ENCODE peak calls at places on chromosomes 12 and 14, in four cellular contexts. One of them, this sample, is unnamed.

GRCh38 chr14:63893701-63894458 is 41.1 kb downstream of the SYNE2 start:
- DNase-seq in WTC11: no peak
- DNase-seq in HepG2: no peak
- DNase-seq in GM12878: no peak
- DNase-seq in this sample: no peak

GRCh38 chr12:5441497-5442236 is 9.8 kb downstream of the NTF3 start:
- DNase-seq in WTC11: no peak
- DNase-seq in HepG2: no peak
- DNase-seq in GM12878: no peak
- DNase-seq in this sample: no peak

GRCh38 chr12:116164263-116164817 is 113.2 kb downstream of the MED13L start:
- DNase-seq in WTC11: no peak
- DNase-seq in HepG2: no peak
- DNase-seq in GM12878: no peak
- DNase-seq in this sample: peak; percentile 27

GRCh38 chr14:74604896-74605295 is 7.1 kb downstream of the LTBP2 start:
- DNase-seq in WTC11: no peak
- DNase-seq in HepG2: no peak
- DNase-seq in GM12878: no peak
- DNase-seq in this sample: no peak

GRCh38 chr12:104870797-104871196 is 87.3 kb downstream of the SLC41A2 start:
- DNase-seq in WTC11: no peak
- DNase-seq in HepG2: no peak
- DNase-seq in GM12878: peak; percentile 50
- DNase-seq in this sample: no peak

GRCh38 chr12:51399893-51400292 is 8.7 kb upstream of the GALNT6 start:
- DNase-seq in WTC11: no peak
- DNase-seq in HepG2: peak; percentile 35
- DNase-seq in GM12878: no peak
- DNase-seq in this sample: no peak

GRCh38 chr14:60356921-60357550 is 108.0 kb downstream of the PPM1A start:
- DNase-seq in WTC11: peak; percentile 41
- DNase-seq in HepG2: no peak
- DNase-seq in GM12878: no peak
- DNase-seq in this sample: no peak

GRCh38 chr14:74909501-74909900 is 13.6 kb downstream of the RPS6KL1 start:
- DNase-seq in WTC11: no peak
- DNase-seq in HepG2: no peak
- DNase-seq in GM12878: no peak
- DNase-seq in this sample: no peak

GRCh38 chr12:132379996-132380395 is 50.6 kb upstream of the GALNT9 start:
- DNase-seq in WTC11: no peak
- DNase-seq in HepG2: no peak
- DNase-seq in GM12878: no peak
- DNase-seq in this sample: no peak

GRCh38 chr12:59632408-59632807 is 36.6 kb downstream of the SLC16A7 start:
- DNase-seq in WTC11: no peak
- DNase-seq in HepG2: no peak
- DNase-seq in GM12878: no peak
- DNase-seq in this sample: no peak

GRCh38 chr12:63306476-63306875 is 155.5 kb upstream of the AVPR1A start:
- DNase-seq in WTC11: no peak
- DNase-seq in HepG2: no peak
- DNase-seq in GM12878: no peak
- DNase-seq in this sample: no peak

GRCh38 chr12:99983721-99984258 is 946 bp downstream of the ANKS1B start:
- DNase-seq in WTC11: no peak
- DNase-seq in HepG2: no peak
- DNase-seq in GM12878: no peak
- DNase-seq in this sample: no peak

GRCh38 chr14:55908071-55908470 is 210.1 kb upstream of the PELI2 start:
- DNase-seq in WTC11: no peak
- DNase-seq in HepG2: no peak
- DNase-seq in GM12878: no peak
- DNase-seq in this sample: no peak

GRCh38 chr12:42483534-42483857 is 106.0 kb downstream of the PRICKLE1 start:
- DNase-seq in WTC11: no peak
- DNase-seq in HepG2: no peak
- DNase-seq in GM12878: no peak
- DNase-seq in this sample: peak; percentile 51

GRCh38 chr14:98956616-98957015 is 315.4 kb downstream of the BCL11B start:
- DNase-seq in WTC11: no peak
- DNase-seq in HepG2: no peak
- DNase-seq in GM12878: no peak
- DNase-seq in this sample: no peak

GRCh38 chr14:73753887-73754880 is 40.0 kb upstream of the PNMA1 start:
- DNase-seq in WTC11: no peak
- DNase-seq in HepG2: no peak
- DNase-seq in GM12878: peak; percentile 61
- DNase-seq in this sample: no peak

GRCh38 chr12:43332977-43333649 is 218.9 kb downstream of the ADAMTS20 start:
- DNase-seq in WTC11: no peak
- DNase-seq in HepG2: no peak
- DNase-seq in GM12878: no peak
- DNase-seq in this sample: no peak

GRCh38 chr12:23028158-23028802 is 403.3 kb downstream of the ETNK1 start:
- DNase-seq in WTC11: no peak
- DNase-seq in HepG2: no peak
- DNase-seq in GM12878: no peak
- DNase-seq in this sample: no peak

GRCh38 chr12:54950071-54950727 is 34.4 kb downstream of the TESPA1 start:
- DNase-seq in WTC11: no peak
- DNase-seq in HepG2: no peak
- DNase-seq in GM12878: no peak
- DNase-seq in this sample: no peak

GRCh38 chr12:131074221-131075083 is 120.7 kb downstream of the ADGRD1 start:
- DNase-seq in WTC11: no peak
- DNase-seq in HepG2: no peak
- DNase-seq in GM12878: no peak
- DNase-seq in this sample: no peak

GRCh38 chr12:7483343-7483742 is 20.2 kb downstream of the CD163 start:
- DNase-seq in WTC11: no peak
- DNase-seq in HepG2: no peak
- DNase-seq in GM12878: no peak
- DNase-seq in this sample: no peak

GRCh38 chr14:70052990-70053389 is 135.8 kb downstream of the SLC8A3 start:
- DNase-seq in WTC11: peak; percentile 57
- DNase-seq in HepG2: peak; percentile 38
- DNase-seq in GM12878: no peak
- DNase-seq in this sample: peak; percentile 20

GRCh38 chr14:57847096-57847495 is 18.8 kb downstream of the SLC35F4 start:
- DNase-seq in WTC11: no peak
- DNase-seq in HepG2: no peak
- DNase-seq in GM12878: no peak
- DNase-seq in this sample: no peak

GRCh38 chr12:2076196-2076570 is 23.4 kb downstream of the CACNA1C start:
- DNase-seq in WTC11: no peak
- DNase-seq in HepG2: no peak
- DNase-seq in GM12878: no peak
- DNase-seq in this sample: no peak

GRCh38 chr12:7241404-7242005 is 52.0 kb downstream of the PEX5 start:
- DNase-seq in WTC11: no peak
- DNase-seq in HepG2: no peak
- DNase-seq in GM12878: no peak
- DNase-seq in this sample: peak; percentile 78

GRCh38 chr12:53638057-53638456 is 11.9 kb upstream of the ATF7 start:
- DNase-seq in WTC11: no peak
- DNase-seq in HepG2: no peak
- DNase-seq in GM12878: no peak
- DNase-seq in this sample: no peak

GRCh38 chr12:44372259-44372658 is 503.9 kb downstream of the NELL2 start:
- DNase-seq in WTC11: no peak
- DNase-seq in HepG2: no peak
- DNase-seq in GM12878: no peak
- DNase-seq in this sample: no peak

GRCh38 chr14:95664546-95664945 is 21.7 kb upstream of the TCL1B start:
- DNase-seq in WTC11: no peak
- DNase-seq in HepG2: no peak
- DNase-seq in GM12878: no peak
- DNase-seq in this sample: no peak

GRCh38 chr14:42629553-42629952 is 1022.9 kb downstream of the LRFN5 start:
- DNase-seq in WTC11: no peak
- DNase-seq in HepG2: no peak
- DNase-seq in GM12878: no peak
- DNase-seq in this sample: no peak

GRCh38 chr14:42628591-42628990 is 1021.9 kb downstream of the LRFN5 start:
- DNase-seq in WTC11: no peak
- DNase-seq in HepG2: no peak
- DNase-seq in GM12878: no peak
- DNase-seq in this sample: no peak

GRCh38 chr14:42624980-42625761 is 1018.5 kb downstream of the LRFN5 start:
- DNase-seq in WTC11: no peak
- DNase-seq in HepG2: no peak
- DNase-seq in GM12878: no peak
- DNase-seq in this sample: no peak
- TF ChIP-seq CREM in WTC11: no peak
- TF ChIP-seq CREM in HepG2: no peak
- TF ChIP-seq CREM in GM12878: no peak
- TF ChIP-seq CREM in this sample: no peak

DNA sequence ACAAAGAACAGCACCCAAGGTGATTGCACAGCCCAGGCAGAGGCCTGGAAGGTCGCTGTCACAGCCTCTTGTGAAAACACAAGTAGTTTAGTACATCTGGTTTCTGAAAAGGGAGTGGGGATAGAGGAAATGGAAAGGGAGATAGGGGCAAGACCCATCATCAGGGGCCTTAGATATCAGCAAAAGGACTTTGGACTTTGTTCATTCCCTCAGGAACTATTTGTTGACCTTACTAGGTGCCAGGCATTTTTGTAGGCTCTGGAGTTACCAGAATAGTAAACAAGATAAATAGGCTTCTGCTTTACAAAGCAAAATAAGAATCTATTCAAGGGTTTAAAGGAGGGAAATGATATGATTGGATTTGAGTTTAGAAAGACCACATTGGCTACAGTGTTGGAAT is 199.4 kb upstream of the CDKN3 start:
- DNase-seq in WTC11: no peak
- DNase-seq in HepG2: peak; percentile 88
- DNase-seq in GM12878: no peak
- DNase-seq in this sample: no peak
- TF ChIP-seq CREM in WTC11: no peak
- TF ChIP-seq CREM in HepG2: no peak
- TF ChIP-seq CREM in GM12878: no peak
- TF ChIP-seq CREM in this sample: no peak

GRCh38 chr12:95368931-95369330 is 105.0 kb upstream of the METAP2 start:
- DNase-seq in WTC11: no peak
- DNase-seq in HepG2: no peak
- DNase-seq in GM12878: no peak
- DNase-seq in this sample: no peak
- TF ChIP-seq CREM in WTC11: no peak
- TF ChIP-seq CREM in HepG2: no peak
- TF ChIP-seq CREM in GM12878: no peak
- TF ChIP-seq CREM in this sample: no peak

GRCh38 chr14:100712490-100712889 is 14.2 kb upstream of the DLK1 start:
- DNase-seq in WTC11: no peak
- DNase-seq in HepG2: no peak
- DNase-seq in GM12878: no peak
- DNase-seq in this sample: no peak

GRCh38 chr14:100715332-100715731 is 11.4 kb upstream of the DLK1 start:
- DNase-seq in WTC11: no peak
- DNase-seq in HepG2: no peak
- DNase-seq in GM12878: no peak
- DNase-seq in this sample: no peak

GRCh38 chr14:100715803-100716202 is 10.9 kb upstream of the DLK1 start:
- DNase-seq in WTC11: no peak
- DNase-seq in HepG2: no peak
- DNase-seq in GM12878: no peak
- DNase-seq in this sample: no peak

GRCh38 chr14:100713720-100714119 is 13.0 kb upstream of the DLK1 start:
- DNase-seq in WTC11: no peak
- DNase-seq in HepG2: no peak
- DNase-seq in GM12878: no peak
- DNase-seq in this sample: no peak

GRCh38 chr14:100714205-100714781 is 12.4 kb upstream of the DLK1 start:
- DNase-seq in WTC11: no peak
- DNase-seq in HepG2: no peak
- DNase-seq in GM12878: no peak
- DNase-seq in this sample: peak; percentile 44
- TF ChIP-seq CREM in WTC11: no peak
- TF ChIP-seq CREM in HepG2: no peak
- TF ChIP-seq CREM in GM12878: no peak
- TF ChIP-seq CREM in this sample: no peak

GRCh38 chr14:36507847-36508417 is 12.1 kb downstream of the NKX2-1 start:
- DNase-seq in WTC11: no peak
- DNase-seq in HepG2: no peak
- DNase-seq in GM12878: no peak
- DNase-seq in this sample: no peak

GRCh38 chr14:36506732-36507614 is 13.1 kb downstream of the NKX2-1 start:
- DNase-seq in WTC11: no peak
- DNase-seq in HepG2: no peak
- DNase-seq in GM12878: no peak
- DNase-seq in this sample: no peak

GRCh38 chr14:36509056-36509917 is 10.7 kb downstream of the NKX2-1 start:
- DNase-seq in WTC11: no peak
- DNase-seq in HepG2: no peak
- DNase-seq in GM12878: no peak
- DNase-seq in this sample: no peak

GRCh38 chr14:36510078-36510799 is 9.8 kb downstream of the NKX2-1 start:
- DNase-seq in WTC11: peak; percentile 37
- DNase-seq in HepG2: no peak
- DNase-seq in GM12878: no peak
- DNase-seq in this sample: no peak

DNA sequence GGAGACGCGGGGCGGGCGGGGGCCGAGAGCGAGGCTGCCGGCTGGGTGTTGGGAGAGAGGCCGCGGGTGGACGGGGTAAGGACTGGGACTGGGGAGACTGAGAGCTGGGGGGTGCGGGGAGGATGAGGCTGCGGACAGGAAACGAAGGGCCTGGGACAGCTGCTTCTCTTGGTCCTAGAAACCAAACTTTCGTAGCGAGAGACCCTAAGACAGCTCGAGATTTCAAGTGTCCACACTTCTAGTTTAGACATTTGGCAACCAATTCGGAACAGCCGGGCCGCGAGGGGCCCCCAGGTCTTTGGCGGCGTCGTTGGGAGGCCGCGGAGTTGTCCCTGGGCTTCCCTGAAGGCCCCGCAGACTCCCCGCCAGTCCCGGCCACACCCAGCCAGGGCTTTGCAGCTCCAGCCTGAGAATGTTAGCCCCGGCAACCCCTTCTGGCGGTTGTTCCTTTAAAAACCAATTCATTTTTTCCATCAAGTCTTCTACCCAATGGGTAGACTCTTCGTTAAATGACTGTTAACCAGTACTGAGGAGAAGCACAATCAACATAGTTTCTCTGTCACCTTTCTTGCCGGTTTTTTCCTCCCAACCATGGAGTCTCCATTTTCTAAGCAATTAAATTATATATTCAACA is 11.5 kb downstream of the NKX2-1 start:
- DNase-seq in WTC11: peak; percentile 58
- DNase-seq in HepG2: no peak
- DNase-seq in GM12878: no peak
- DNase-seq in this sample: no peak
- TF ChIP-seq CREM in WTC11: no peak
- TF ChIP-seq CREM in HepG2: no peak
- TF ChIP-seq CREM in GM12878: no peak
- TF ChIP-seq CREM in this sample: no peak